ENCODE peak calls at places on chromosomes 3 and 15, in four cellular contexts. M is SK-N-SH, O is NT2/D1, Z is HepG2. V is an unnamed sample.

GRCh38 chr15:71601038-71601869 is 209.1 kb upstream of the NR2E3 start:
- DNase-seq in O (no peak), M (no peak), Z (no peak), V (no peak)

GRCh38 chr3:89227218-89227617 is 119.8 kb downstream of the EPHA3 start:
- DNase-seq in O (no peak), M (no peak), Z (no peak), V (no peak)

GRCh38 chr15:38190501-38190900 is 62.1 kb upstream of the SPRED1 start:
- DNase-seq in M (no peak), O (no peak), Z (no peak), V (no peak)

GRCh38 chr15:53759333-53759975 is at the start of gene WDR72:
- DNase-seq in Z (no peak), O (peak; percentile 11), M (peak; percentile 52), V (no peak)

GRCh38 chr15:28892789-28893610 is 7.2 kb downstream of the APBA2 start:
- DNase-seq in Z (no peak), O (no peak), M (no peak), V (no peak)

GRCh38 chr15:58830556-58830955 is 59.5 kb downstream of the MINDY2 start:
- DNase-seq in O (no peak), M (no peak), Z (peak; percentile 6), V (no peak)

GRCh38 chr3:89332311-89333159 is 225.1 kb downstream of the EPHA3 start:
- DNase-seq in Z (no peak), M (no peak), O (peak; percentile 47), V (no peak)

GRCh38 chr3:30779686-30780287 is 114.7 kb downstream of the GADL1 start:
- DNase-seq in O (peak; percentile 33), Z (peak; percentile 46), M (peak; percentile 9), V (peak; percentile 16)

GRCh38 chr3:36132214-36132613 is 248.1 kb upstream of the STAC start:
- DNase-seq in M (no peak), O (no peak), Z (no peak), V (no peak)

GRCh38 chr15:75994220-75994619 is 18.0 kb downstream of the NRG4 start:
- DNase-seq in Z (no peak), O (no peak), M (no peak), V (no peak)

GRCh38 chr15:66995257-66995656 is 70.1 kb upstream of the SMAD3 start:
- DNase-seq in Z (no peak), O (no peak), M (no peak), V (no peak)

GRCh38 chr15:85899927-85900326 is 105.2 kb upstream of the KLHL25 start:
- DNase-seq in M (no peak), O (no peak), Z (no peak), V (no peak)

GRCh38 chr3:56839784-56840724 is 38.3 kb upstream of the ARHGEF3 start:
- DNase-seq in O (no peak), Z (peak; percentile 59), M (no peak), V (no peak)

GRCh38 chr3:71702131-71703024 is 22.8 kb downstream of the EIF4E3 start:
- DNase-seq in O (no peak), M (no peak), Z (no peak), V (no peak)

GRCh38 chr3:3847994-3848970 is 49.1 kb downstream of the LRRN1 start:
- DNase-seq in Z (no peak), O (no peak), M (no peak), V (no peak)

GRCh38 chr3:120094776-120095225 is 554 bp upstream of the GSK3B start:
- DNase-seq in M (peak; percentile 90), O (peak; percentile 99), Z (peak; percentile 99), V (no peak)

GRCh38 chr3:52986938-52987337 is 58.9 kb downstream of the SFMBT1 start:
- DNase-seq in M (no peak), Z (no peak), O (no peak), V (no peak)

GRCh38 chr15:28955686-28956421 is 70.1 kb downstream of the APBA2 start:
- DNase-seq in M (no peak), O (no peak), Z (no peak), V (no peak)

GRCh38 chr15:70091649-70092461 is 5.9 kb downstream of the TLE3 start:
- DNase-seq in M (peak; percentile 81), O (no peak), Z (peak; percentile 60), V (no peak)

GRCh38 chr3:49657208-49657915 is 16.8 kb upstream of the APEH start:
- DNase-seq in Z (no peak), M (no peak), O (no peak), V (no peak)

GRCh38 chr3:49775538-49775937 is 10.8 kb downstream of the IP6K1 start:
- DNase-seq in M (peak; percentile 67), O (no peak), Z (no peak), V (no peak)

GRCh38 chr3:114154321-114154821 is 24.5 kb downstream of the DRD3 start:
- DNase-seq in M (no peak), O (peak; percentile 93), Z (no peak), V (no peak)

GRCh38 chr3:108472011-108472591 is 38.3 kb downstream of the MYH15 start:
- DNase-seq in Z (no peak), O (no peak), M (peak; percentile 17), V (peak; percentile 96)

GRCh38 chr3:116259984-116260383 is 185.3 kb downstream of the LSAMP start:
- DNase-seq in Z (no peak), O (no peak), M (no peak), V (no peak)

GRCh38 chr3:31185004-31185357 is 290.5 kb upstream of the GADL1 start:
- DNase-seq in M (no peak), O (no peak), Z (no peak), V (no peak)

GRCh38 chr3:42681361-42682038 is 3.8 kb upstream of the KLHL40 start:
- DNase-seq in M (no peak), O (no peak), Z (no peak), V (no peak)

GRCh38 chr3:42680806-42681205 is 4.5 kb upstream of the KLHL40 start:
- DNase-seq in M (no peak), O (no peak), Z (no peak), V (no peak)

GRCh38 chr3:42678447-42678846 is 6.9 kb upstream of the KLHL40 start:
- DNase-seq in Z (no peak), O (no peak), M (no peak), V (no peak)

GRCh38 chr3:42682301-42683070 is 2.9 kb upstream of the KLHL40 start:
- DNase-seq in O (no peak), Z (no peak), M (no peak), V (no peak)

GRCh38 chr3:42680256-42680655 is 5.1 kb upstream of the KLHL40 start:
- DNase-seq in Z (no peak), M (no peak), O (no peak), V (no peak)
- H3K9me3 ChIP-seq in Z (no peaks in the 10 kb centered on the region), M (no peaks in the 10 kb centered on the region), O (no peaks in the 10 kb centered on the region), V (no peaks in the 10 kb centered on the region)

GRCh38 chr15:78207641-78208340 is 26.6 kb downstream of the ACSBG1 start:
- DNase-seq in M (no peak), Z (no peak), O (no peak), V (no peak)

GRCh38 chr15:78210349-78210717 is 24.0 kb downstream of the ACSBG1 start:
- DNase-seq in Z (no peak), M (no peak), O (no peak), V (no peak)

GRCh38 chr15:78209646-78210348 is 24.6 kb downstream of the ACSBG1 start:
- DNase-seq in O (no peak), Z (no peak), M (no peak), V (no peak)

GRCh38 chr15:78208341-78208844 is 26.0 kb downstream of the ACSBG1 start:
- DNase-seq in M (no peak), O (no peak), Z (no peak), V (no peak)

GRCh38 chr15:78208887-78209645 is 25.3 kb downstream of the ACSBG1 start:
- DNase-seq in O (no peak), M (no peak), Z (no peak), V (no peak)
- TF ChIP-seq YY1 in O (no peak), M (no peak), Z (no peak), V (no peak)

GRCh38 chr15:25054943-25055342 is 100.2 kb downstream of the SNRPN start:
- DNase-seq in O (no peak), Z (no peak), M (no peak), V (no peak)
- H3K9me3 ChIP-seq in O (peaks cover 100% of the 10 kb centered on the region), Z (peaks cover 100% of the 10 kb centered on the region), M (peaks cover 7% of the 10 kb centered on the region), V (no peaks in the 10 kb centered on the region)

GRCh38 chr3:166420071-166420470 is 582.8 kb upstream of the BCHE start:
- DNase-seq in Z (no peak), M (no peak), O (no peak), V (no peak)
- TF ChIP-seq YY1 in Z (no peak), M (no peak), O (no peak), V (no peak)

GRCh38 chr15:25057574-25057973 is 102.8 kb downstream of the SNRPN start:
- DNase-seq in O (no peak), Z (no peak), M (no peak), V (no peak)
- H3K9me3 ChIP-seq in O (peaks cover 100% of the 10 kb centered on the region), Z (peaks cover 100% of the 10 kb centered on the region), M (no peaks in the 10 kb centered on the region), V (peaks cover 66% of the 10 kb centered on the region)

GRCh38 chr3:127026036-127026435 is 43.1 kb downstream of the PLXNA1 start:
- DNase-seq in M (no peak), Z (no peak), O (no peak), V (no peak)

GRCh38 chr3:127020543-127020942 is 37.6 kb downstream of the PLXNA1 start:
- DNase-seq in Z (no peak), O (no peak), M (no peak), V (no peak)

GRCh38 chr3:127019449-127019848 is 36.5 kb downstream of the PLXNA1 start:
- DNase-seq in O (no peak), Z (no peak), M (no peak), V (no peak)

GRCh38 chr3:127026661-127027060 is 43.7 kb downstream of the PLXNA1 start:
- DNase-seq in Z (no peak), M (no peak), O (no peak), V (no peak)

DNA sequence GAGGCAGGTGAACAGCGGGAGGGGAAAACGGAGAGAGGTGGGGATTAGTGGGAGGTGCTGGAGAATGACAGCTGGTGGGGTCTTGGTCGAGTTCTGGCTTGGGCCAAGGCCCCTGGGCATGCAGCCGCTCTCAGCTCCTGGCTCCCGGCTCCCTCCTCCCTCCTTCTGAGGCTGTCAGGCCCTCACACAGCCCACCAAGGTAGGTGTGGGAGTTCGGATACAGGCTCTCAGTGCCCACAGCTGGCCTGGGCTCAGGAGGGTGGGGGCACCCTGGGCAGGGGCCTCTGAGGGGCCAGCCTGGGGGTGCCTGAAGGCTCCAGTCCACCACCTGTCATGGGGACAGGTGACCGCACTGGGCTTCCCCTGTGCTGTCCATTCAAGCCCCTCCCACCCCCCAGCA is 39.9 kb downstream of the PLXNA1 start:
- DNase-seq in Z (no peak), M (no peak), O (no peak), V (no peak)
- TF ChIP-seq YY1 in Z (no peak), M (no peak), O (no peak), V (no peak)

GRCh38 chr3:93855406-93855805 is 118.3 kb downstream of the PROS1 start:
- DNase-seq in O (no peak), M (no peak), Z (no peak), V (no peak)

GRCh38 chr3:93861021-93861420 is 112.7 kb downstream of the PROS1 start:
- DNase-seq in O (no peak), Z (no peak), M (no peak), V (no peak)
- H3K9me3 ChIP-seq in O (no peaks in the 10 kb centered on the region), Z (no peaks in the 10 kb centered on the region), M (no peaks in the 10 kb centered on the region), V (no peaks in the 10 kb centered on the region)

DNA sequence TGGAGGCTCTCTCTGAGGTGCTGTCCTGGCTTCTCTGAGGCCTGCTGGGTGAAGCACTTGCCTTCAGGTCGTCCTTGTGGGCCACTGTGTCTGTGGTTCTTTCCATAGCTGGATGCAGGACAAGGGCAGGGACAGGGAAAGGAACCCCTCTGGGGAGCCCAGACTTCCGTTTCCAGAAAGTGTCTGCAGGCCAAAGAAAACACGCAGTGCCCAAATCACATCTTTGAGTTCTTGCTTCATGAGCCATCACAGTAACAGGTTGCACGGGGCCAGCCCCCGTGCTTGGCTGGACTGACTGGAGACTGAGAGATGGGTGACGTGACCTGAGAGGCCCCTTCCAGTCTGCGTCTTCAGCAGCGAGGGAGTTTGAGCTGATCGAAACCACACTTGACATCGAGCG is 115.8 kb downstream of the GABRG3 start:
- DNase-seq in O (no peak), Z (no peak), M (no peak), V (no peak)
- TF ChIP-seq YY1 in O (no peak), Z (no peak), M (no peak), V (no peak)

V was measured in HCT116.